ENCODE peak calls at places on chromosomes 2 and 18, in eight cellular contexts. One of them, this sample, is unnamed.

GRCh38 chr2:154720642-154721041 is 22.1 kb downstream of the KCNJ3 start:
- DNase-seq in lower lobe of right lung: no peak
- DNase-seq in adrenal gland: no peak
- DNase-seq in GM23338: no peak
- DNase-seq in fibroblast of mammary gland: peak; percentile 24
- DNase-seq in BJ: no peak
- DNase-seq in astrocyte: peak; percentile 21
- DNase-seq in brain microvascular endothelial cell: no peak
- DNase-seq in this sample: no peak

GRCh38 chr2:230793573-230794359 is 71.0 kb upstream of the ITM2C start:
- DNase-seq in lower lobe of right lung: peak; percentile 57
- DNase-seq in adrenal gland: peak; percentile 42
- DNase-seq in GM23338: no peak
- DNase-seq in fibroblast of mammary gland: peak; percentile 100
- DNase-seq in BJ: peak; percentile 98
- DNase-seq in astrocyte: peak; percentile 100
- DNase-seq in brain microvascular endothelial cell: peak; percentile 99
- DNase-seq in this sample: peak; percentile 99

GRCh38 chr2:164146478-164146877 is 410.7 kb upstream of the FIGN start:
- DNase-seq in lower lobe of right lung: no peak
- DNase-seq in adrenal gland: no peak
- DNase-seq in GM23338: no peak
- DNase-seq in fibroblast of mammary gland: peak; percentile 18
- DNase-seq in BJ: no peak
- DNase-seq in astrocyte: peak; percentile 26
- DNase-seq in brain microvascular endothelial cell: no peak
- DNase-seq in this sample: peak; percentile 35

GRCh38 chr18:60145776-60146175 is 226.8 kb downstream of the MC4R start:
- DNase-seq in lower lobe of right lung: no peak
- DNase-seq in adrenal gland: no peak
- DNase-seq in GM23338: peak; percentile 9
- DNase-seq in fibroblast of mammary gland: no peak
- DNase-seq in BJ: no peak
- DNase-seq in astrocyte: no peak
- DNase-seq in brain microvascular endothelial cell: no peak
- DNase-seq in this sample: no peak

GRCh38 chr2:116696223-116696622 is 1118.3 kb upstream of the DDX18 start:
- DNase-seq in lower lobe of right lung: no peak
- DNase-seq in adrenal gland: no peak
- DNase-seq in GM23338: no peak
- DNase-seq in fibroblast of mammary gland: no peak
- DNase-seq in BJ: no peak
- DNase-seq in astrocyte: no peak
- DNase-seq in brain microvascular endothelial cell: no peak
- DNase-seq in this sample: no peak

GRCh38 chr2:32553829-32554432 is 73.9 kb upstream of the TTC27 start:
- DNase-seq in lower lobe of right lung: no peak
- DNase-seq in adrenal gland: no peak
- DNase-seq in GM23338: peak; percentile 58
- DNase-seq in fibroblast of mammary gland: peak; percentile 60
- DNase-seq in BJ: no peak
- DNase-seq in astrocyte: peak; percentile 22
- DNase-seq in brain microvascular endothelial cell: peak; percentile 21
- DNase-seq in this sample: peak; percentile 63

GRCh38 chr2:133788391-133788790 is 220.1 kb upstream of the NCKAP5 start:
- DNase-seq in lower lobe of right lung: no peak
- DNase-seq in adrenal gland: no peak
- DNase-seq in GM23338: no peak
- DNase-seq in fibroblast of mammary gland: no peak
- DNase-seq in BJ: no peak
- DNase-seq in astrocyte: peak; percentile 34
- DNase-seq in brain microvascular endothelial cell: peak; percentile 68
- DNase-seq in this sample: peak; percentile 70

GRCh38 chr2:120180066-120180465 is 43.1 kb downstream of the TMEM185B start:
- DNase-seq in lower lobe of right lung: no peak
- DNase-seq in adrenal gland: no peak
- DNase-seq in GM23338: no peak
- DNase-seq in fibroblast of mammary gland: no peak
- DNase-seq in BJ: no peak
- DNase-seq in astrocyte: no peak
- DNase-seq in brain microvascular endothelial cell: no peak
- DNase-seq in this sample: no peak

GRCh38 chr18:13530879-13531387 is 195.4 kb downstream of the FAM210A start:
- DNase-seq in lower lobe of right lung: peak; percentile 61
- DNase-seq in adrenal gland: peak; percentile 63
- DNase-seq in GM23338: peak; percentile 50
- DNase-seq in fibroblast of mammary gland: peak; percentile 31
- DNase-seq in BJ: peak; percentile 6
- DNase-seq in astrocyte: peak; percentile 53
- DNase-seq in brain microvascular endothelial cell: peak; percentile 25
- DNase-seq in this sample: peak; percentile 72

GRCh38 chr2:8571792-8572499 is 109.9 kb upstream of the ID2 start:
- DNase-seq in lower lobe of right lung: no peak
- DNase-seq in adrenal gland: peak; percentile 12
- DNase-seq in GM23338: no peak
- DNase-seq in fibroblast of mammary gland: no peak
- DNase-seq in BJ: no peak
- DNase-seq in astrocyte: no peak
- DNase-seq in brain microvascular endothelial cell: no peak
- DNase-seq in this sample: no peak

GRCh38 chr2:71458413-71459083 is 5.2 kb downstream of the DYSF start:
- DNase-seq in lower lobe of right lung: no peak
- DNase-seq in adrenal gland: no peak
- DNase-seq in GM23338: no peak
- DNase-seq in fibroblast of mammary gland: peak; percentile 15
- DNase-seq in BJ: peak; percentile 14
- DNase-seq in astrocyte: peak; percentile 72
- DNase-seq in brain microvascular endothelial cell: peak; percentile 58
- DNase-seq in this sample: peak; percentile 57

GRCh38 chr18:12391487-12392136 is 14.6 kb upstream of the AFG3L2 start:
- DNase-seq in lower lobe of right lung: no peak
- DNase-seq in adrenal gland: peak; percentile 71
- DNase-seq in GM23338: peak; percentile 73
- DNase-seq in fibroblast of mammary gland: peak; percentile 72
- DNase-seq in BJ: no peak
- DNase-seq in astrocyte: peak; percentile 30
- DNase-seq in brain microvascular endothelial cell: peak; percentile 62
- DNase-seq in this sample: peak; percentile 90

GRCh38 chr2:96874099-96874831 is 4.4 kb upstream of the SEMA4C start:
- DNase-seq in lower lobe of right lung: no peak
- DNase-seq in adrenal gland: no peak
- DNase-seq in GM23338: peak; percentile 35
- DNase-seq in fibroblast of mammary gland: no peak
- DNase-seq in BJ: no peak
- DNase-seq in astrocyte: no peak
- DNase-seq in brain microvascular endothelial cell: no peak
- DNase-seq in this sample: no peak

GRCh38 chr2:201257941-201258665 is 2.2 kb upstream of the CASP8 start:
- DNase-seq in lower lobe of right lung: peak; percentile 91
- DNase-seq in adrenal gland: peak; percentile 55
- DNase-seq in GM23338: peak; percentile 53
- DNase-seq in fibroblast of mammary gland: peak; percentile 84
- DNase-seq in BJ: peak; percentile 23
- DNase-seq in astrocyte: peak; percentile 74
- DNase-seq in brain microvascular endothelial cell: peak; percentile 86
- DNase-seq in this sample: peak; percentile 92

GRCh38 chr2:53397085-53397484 is 370.5 kb upstream of the CHAC2 start:
- DNase-seq in lower lobe of right lung: no peak
- DNase-seq in adrenal gland: no peak
- DNase-seq in GM23338: no peak
- DNase-seq in fibroblast of mammary gland: no peak
- DNase-seq in BJ: no peak
- DNase-seq in astrocyte: no peak
- DNase-seq in brain microvascular endothelial cell: no peak
- DNase-seq in this sample: no peak

GRCh38 chr2:100624536-100624935 is 61.7 kb downstream of the PDCL3 start:
- DNase-seq in lower lobe of right lung: no peak
- DNase-seq in adrenal gland: no peak
- DNase-seq in GM23338: no peak
- DNase-seq in fibroblast of mammary gland: no peak
- DNase-seq in BJ: no peak
- DNase-seq in astrocyte: no peak
- DNase-seq in brain microvascular endothelial cell: no peak
- DNase-seq in this sample: no peak

GRCh38 chr18:2988041-2988794 is 24.7 kb downstream of the LPIN2 start:
- DNase-seq in lower lobe of right lung: no peak
- DNase-seq in adrenal gland: no peak
- DNase-seq in GM23338: no peak
- DNase-seq in fibroblast of mammary gland: peak; percentile 80
- DNase-seq in BJ: peak; percentile 69
- DNase-seq in astrocyte: peak; percentile 81
- DNase-seq in brain microvascular endothelial cell: no peak
- DNase-seq in this sample: peak; percentile 90

GRCh38 chr18:55497825-55498403 is 90.1 kb downstream of the TCF4 start:
- DNase-seq in lower lobe of right lung: no peak
- DNase-seq in adrenal gland: no peak
- DNase-seq in GM23338: no peak
- DNase-seq in fibroblast of mammary gland: no peak
- DNase-seq in BJ: no peak
- DNase-seq in astrocyte: no peak
- DNase-seq in brain microvascular endothelial cell: no peak
- DNase-seq in this sample: no peak

DNA sequence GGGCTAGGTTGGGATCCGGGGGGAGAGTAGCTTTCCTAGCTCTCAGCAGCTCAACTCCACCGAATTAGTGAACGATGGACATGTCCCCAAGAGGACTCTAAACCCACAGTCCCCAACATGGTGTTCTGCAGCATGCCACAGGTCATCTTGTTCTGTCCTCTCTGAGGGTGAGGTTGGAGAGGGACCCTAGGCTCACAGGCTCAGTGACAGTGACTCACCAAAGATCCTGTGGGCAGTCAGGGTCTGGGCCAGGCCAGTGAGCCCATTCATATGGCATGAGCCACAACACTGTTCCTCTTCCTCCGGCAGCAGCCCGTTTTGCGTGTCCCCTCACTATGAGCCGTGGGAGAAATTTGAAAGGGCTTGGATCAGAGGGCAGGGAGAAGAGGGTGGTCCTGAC is 2.8 kb upstream of the SLC20A1 start:
- DNase-seq in lower lobe of right lung: no peak
- DNase-seq in adrenal gland: no peak
- DNase-seq in GM23338: no peak
- DNase-seq in fibroblast of mammary gland: no peak
- DNase-seq in BJ: no peak
- DNase-seq in astrocyte: no peak
- DNase-seq in brain microvascular endothelial cell: no peak
- DNase-seq in this sample: peak; percentile 54
- H3K4me3 ChIP-seq in lower lobe of right lung: no peak overlapping the region
- H3K4me3 ChIP-seq in adrenal gland: no peak overlapping the region
- H3K4me3 ChIP-seq in GM23338: no peak overlapping the region
- H3K4me3 ChIP-seq in fibroblast of mammary gland: no peak overlapping the region
- H3K4me3 ChIP-seq in BJ: no peak overlapping the region
- H3K4me3 ChIP-seq in astrocyte: no peak overlapping the region
- H3K4me3 ChIP-seq in brain microvascular endothelial cell: no peak overlapping the region
- H3K4me3 ChIP-seq in this sample: no peak overlapping the region

GRCh38 chr2:174191342-174191886 is 56.9 kb downstream of the OLA1 start:
- DNase-seq in lower lobe of right lung: no peak
- DNase-seq in adrenal gland: no peak
- DNase-seq in GM23338: no peak
- DNase-seq in fibroblast of mammary gland: no peak
- DNase-seq in BJ: no peak
- DNase-seq in astrocyte: no peak
- DNase-seq in brain microvascular endothelial cell: no peak
- DNase-seq in this sample: no peak
- H3K4me3 ChIP-seq in lower lobe of right lung: no peak overlapping the region
- H3K4me3 ChIP-seq in adrenal gland: no peak overlapping the region
- H3K4me3 ChIP-seq in GM23338: no peak overlapping the region
- H3K4me3 ChIP-seq in fibroblast of mammary gland: no peak overlapping the region
- H3K4me3 ChIP-seq in BJ: no peak overlapping the region
- H3K4me3 ChIP-seq in astrocyte: no peak overlapping the region
- H3K4me3 ChIP-seq in brain microvascular endothelial cell: no peak overlapping the region
- H3K4me3 ChIP-seq in this sample: no peak overlapping the region

DNA sequence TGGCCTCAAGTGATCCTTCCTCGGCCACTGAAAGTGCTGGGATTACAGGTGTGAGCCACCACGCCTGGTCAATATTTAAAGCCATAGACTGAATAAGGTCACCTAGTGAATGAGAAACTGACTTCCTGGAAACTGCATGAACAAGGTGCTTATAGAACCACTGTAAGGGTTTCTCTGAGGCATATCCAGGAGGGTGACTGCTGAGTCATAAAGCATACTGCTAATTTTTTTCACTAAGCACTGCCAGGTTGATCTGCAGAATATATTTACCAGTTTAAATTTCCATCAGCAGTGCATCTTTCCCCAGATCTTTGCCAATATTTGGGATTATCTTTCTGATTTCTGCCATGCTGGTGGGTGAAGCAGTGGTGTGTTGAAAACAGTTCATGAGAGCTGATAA is 4.3 kb upstream of the CLIP4 start:
- DNase-seq in lower lobe of right lung: no peak
- DNase-seq in adrenal gland: no peak
- DNase-seq in GM23338: no peak
- DNase-seq in fibroblast of mammary gland: no peak
- DNase-seq in BJ: no peak
- DNase-seq in astrocyte: peak; percentile 36
- DNase-seq in brain microvascular endothelial cell: no peak
- DNase-seq in this sample: peak; percentile 60
- H3K4me3 ChIP-seq in lower lobe of right lung: no peak overlapping the region
- H3K4me3 ChIP-seq in adrenal gland: no peak overlapping the region
- H3K4me3 ChIP-seq in GM23338: no peak overlapping the region
- H3K4me3 ChIP-seq in fibroblast of mammary gland: no peak overlapping the region
- H3K4me3 ChIP-seq in BJ: no peak overlapping the region
- H3K4me3 ChIP-seq in astrocyte: no peak overlapping the region
- H3K4me3 ChIP-seq in brain microvascular endothelial cell: no peak overlapping the region
- H3K4me3 ChIP-seq in this sample: no peak overlapping the region

GRCh38 chr2:88451647-88452150 is 794 bp downstream of the FOXI3 start:
- DNase-seq in lower lobe of right lung: no peak
- DNase-seq in adrenal gland: no peak
- DNase-seq in GM23338: peak; percentile 60
- DNase-seq in fibroblast of mammary gland: no peak
- DNase-seq in BJ: no peak
- DNase-seq in astrocyte: no peak
- DNase-seq in brain microvascular endothelial cell: no peak
- DNase-seq in this sample: peak; percentile 15
- H3K4me3 ChIP-seq in lower lobe of right lung: peak overlapping the region; percentile 21
- H3K4me3 ChIP-seq in adrenal gland: no peak overlapping the region
- H3K4me3 ChIP-seq in GM23338: peak overlapping the region; percentile 92
- H3K4me3 ChIP-seq in fibroblast of mammary gland: no peak overlapping the region
- H3K4me3 ChIP-seq in BJ: no peak overlapping the region
- H3K4me3 ChIP-seq in astrocyte: no peak overlapping the region
- H3K4me3 ChIP-seq in brain microvascular endothelial cell: no peak overlapping the region
- H3K4me3 ChIP-seq in this sample: no peak overlapping the region